ENCODE peak calls at places on chromosomes 1 and 21, in four cellular contexts. V is cardiac fibroblast, J is mesothelial cell of epicardium, G is adrenal gland. A is an unnamed sample.

GRCh38 chr1:5992814-5993552 is 758 bp upstream of the NPHP4 start:
- DNase-seq in V (no peak), G (no peak), J (no peak), A (no peak)

GRCh38 chr1:68782890-68783289 is 286.0 kb upstream of the DEPDC1 start:
- DNase-seq in J (no peak), G (no peak), V (no peak), A (no peak)

GRCh38 chr1:163320891-163321290 is 863 bp upstream of the NUF2 start:
- DNase-seq in V (peak), J (no peak), G (no peak), A (no peak)

GRCh38 chr21:39088831-39089380 is 94.3 kb downstream of the PSMG1 start:
- DNase-seq in G (no peak), J (no peak), V (peak), A (no peak)

GRCh38 chr1:207302618-207303408 is 18.7 kb upstream of the CD55 start:
- DNase-seq in G (no peak), J (no peak), V (peak), A (no peak)

GRCh38 chr1:206554201-206554600 is 46.9 kb downstream of the RASSF5 start:
- DNase-seq in J (no peak), G (no peak), V (no peak), A (no peak)

GRCh38 chr1:18139198-18139981 is 31.8 kb downstream of the IGSF21 start:
- DNase-seq in J (no peak), G (no peak), V (no peak), A (no peak)

GRCh38 chr1:905071-905749 is 18.5 kb upstream of the SAMD11 start:
- DNase-seq in V (peak), G (peak), J (peak), A (no peak)

GRCh38 chr21:27818847-27819246 is 852.0 kb upstream of the ADAMTS5 start:
- DNase-seq in J (no peak), G (no peak), V (peak), A (no peak)

GRCh38 chr1:246733706-246734105 is 9.5 kb downstream of the SCCPDH start:
- DNase-seq in G (no peak), V (no peak), J (no peak), A (no peak)

GRCh38 chr1:181525104-181525721 is 41.9 kb downstream of the CACNA1E start:
- DNase-seq in J (no peak), G (no peak), V (no peak), A (no peak)

GRCh38 chr1:115140442-115141144 is 51.3 kb upstream of the TSPAN2 start:
- DNase-seq in V (no peak), J (no peak), G (no peak), A (no peak)

GRCh38 chr1:28914228-28915035 is at the start of gene EPB41:
- DNase-seq in G (peak), V (peak), J (peak), A (peak)

GRCh38 chr1:109621402-109622101 is 1.9 kb downstream of the AMPD2 start:
- DNase-seq in J (no peak), V (no peak), G (no peak), A (no peak)

GRCh38 chr1:150234647-150235435 is 1.1 kb downstream of the ANP32E start:
- DNase-seq in G (peak), J (no peak), V (peak), A (no peak)

GRCh38 chr1:6178751-6179563 is 1.2 kb downstream of the CHD5 start:
- DNase-seq in V (no peak), J (no peak), G (no peak), A (no peak)

GRCh38 chr1:7002728-7003127 is 217.5 kb downstream of the CAMTA1 start:
- DNase-seq in G (no peak), V (no peak), J (no peak), A (no peak)

GRCh38 chr21:39655589-39655988 is 42.8 kb downstream of the B3GALT5 start:
- DNase-seq in J (no peak), V (no peak), G (no peak), A (no peak)

GRCh38 chr1:41592451-41593125 is 108.1 kb upstream of the EDN2 start:
- DNase-seq in V (no peak), J (no peak), G (no peak), A (no peak)

GRCh38 chr1:74344396-74344795 is 109.2 kb downstream of the TNNI3K start:
- DNase-seq in G (no peak), V (no peak), J (no peak), A (no peak)

GRCh38 chr1:155981266-155982088 is 3.1 kb upstream of the ARHGEF2 start:
- DNase-seq in J (no peak), G (no peak), V (peak), A (no peak)

GRCh38 chr1:31633117-31633516 is 11.6 kb downstream of the PEF1 start:
- DNase-seq in J (no peak), G (peak), V (no peak), A (no peak)

GRCh38 chr1:209416009-209416408 is 167.5 kb upstream of the CAMK1G start:
- DNase-seq in G (no peak), V (no peak), J (no peak), A (no peak)

GRCh38 chr1:19735419-19736127 is 64.1 kb downstream of the TMCO4 start:
- DNase-seq in V (peak), J (no peak), G (peak), A (no peak)

GRCh38 chr1:112904071-112904830 is 51.7 kb downstream of the SLC16A1 start:
- DNase-seq in J (no peak), G (no peak), V (peak), A (no peak)

GRCh38 chr1:221708987-221709386 is 32.9 kb downstream of the DUSP10 start:
- DNase-seq in J (no peak), G (no peak), V (peak), A (no peak)

GRCh38 chr1:143574891-143575520 is 396.8 kb downstream of the FAM72C start:
- DNase-seq in G (no peak), J (no peak), V (no peak), A (no peak)

GRCh38 chr1:5990913-5991783 is 1.1 kb downstream of the NPHP4 start:
- DNase-seq in V (peak), G (peak), J (no peak), A (no peak)

GRCh38 chr1:196467230-196467629 is 141.0 kb downstream of the KCNT2 start:
- DNase-seq in J (no peak), V (no peak), G (no peak), A (no peak)

GRCh38 chr1:168472244-168472643 is 71.6 kb downstream of the XCL2 start:
- DNase-seq in J (no peak), G (peak), V (no peak), A (no peak)

GRCh38 chr1:19656780-19657475 is 7.7 kb upstream of the HTR6 start:
- DNase-seq in V (no peak), G (no peak), J (no peak), A (no peak)

GRCh38 chr21:44492572-44493385 is 37.5 kb downstream of the LRRC3 start:
- DNase-seq in V (no peak), G (no peak), J (no peak), A (no peak)

GRCh38 chr1:1594602-1594981 is 5.3 kb downstream of the FNDC10 start:
- DNase-seq in V (no peak), J (no peak), G (no peak), A (no peak)

GRCh38 chr1:162676087-162676486 is 43.8 kb downstream of the DDR2 start:
- DNase-seq in V (peak), G (peak), J (no peak), A (no peak)

GRCh38 chr1:161006563-161006962 is 14.4 kb downstream of the F11R start:
- DNase-seq in J (no peak), V (no peak), G (no peak), A (no peak)

GRCh38 chr1:35660581-35661473 is 19.5 kb upstream of the PSMB2 start:
- DNase-seq in V (peak), J (peak), G (peak), A (no peak)

GRCh38 chr1:86082183-86082582 is 74.4 kb downstream of the COL24A1 start:
- DNase-seq in V (no peak), G (no peak), J (no peak), A (no peak)
- TF ChIP-seq CTCF in V (peak), G (no peak), J (peak), A (peak)

DNA sequence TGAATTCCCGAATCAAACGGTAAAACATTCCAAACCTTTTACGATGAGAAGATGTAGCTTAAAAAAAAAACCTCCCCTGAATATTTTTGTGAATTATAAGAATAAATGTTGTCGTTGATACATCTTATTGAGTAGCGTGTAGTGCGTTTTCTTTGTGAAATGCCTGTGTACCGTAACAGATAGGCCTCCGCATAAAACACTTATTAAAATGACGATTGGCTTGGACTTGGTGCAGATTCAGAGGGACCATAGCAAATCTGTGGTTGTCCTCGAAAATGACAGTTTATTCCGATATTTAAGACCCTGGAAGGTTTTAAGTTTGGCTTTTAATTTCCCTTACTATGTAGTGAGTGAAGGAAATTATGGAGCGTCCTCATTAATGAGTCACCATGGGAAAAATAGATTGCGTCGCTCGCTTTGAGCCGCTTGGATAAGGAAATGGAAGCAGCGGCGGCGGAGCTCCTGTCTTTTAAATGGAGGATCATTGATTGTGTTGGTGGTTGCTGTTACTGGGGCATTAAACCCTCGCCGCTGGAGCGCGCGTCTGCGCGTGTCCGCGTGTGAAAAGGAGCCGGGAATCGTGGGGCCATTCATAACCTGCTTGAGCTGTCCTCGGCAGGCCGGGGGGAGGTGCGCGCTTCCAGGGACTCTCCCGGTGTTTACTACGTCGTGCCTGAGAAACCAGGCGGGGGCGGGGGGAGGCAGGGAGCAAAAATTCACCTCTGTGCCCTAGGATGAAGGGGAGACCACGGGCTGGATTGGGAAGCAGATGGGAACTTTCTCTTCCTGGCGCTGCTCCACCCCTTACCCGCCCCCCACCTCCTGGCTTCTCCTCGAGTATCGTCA is 1.6 kb downstream of the SPEN start:
- DNase-seq in V (peak), J (peak), G (peak), A (no peak)
- TF ChIP-seq CTCF in V (no peak), J (no peak), G (no peak), A (no peak)

GRCh38 chr1:193753038-193753756 is 566.8 kb upstream of the B3GALT2 start:
- DNase-seq in G (no peak), V (no peak), J (no peak), A (no peak)

GRCh38 chr1:193749868-193750267 is 563.5 kb upstream of the B3GALT2 start:
- DNase-seq in G (no peak), V (no peak), J (no peak), A (no peak)

GRCh38 chr1:193755441-193755840 is 569.0 kb upstream of the B3GALT2 start:
- DNase-seq in J (no peak), V (no peak), G (no peak), A (no peak)

GRCh38 chr1:193754732-193755427 is 568.5 kb upstream of the B3GALT2 start:
- DNase-seq in G (no peak), J (no peak), V (peak), A (no peak)
- TF ChIP-seq CTCF in G (peak), J (no peak), V (peak), A (peak)

GRCh38 chr1:237608433-237608832 is 282.3 kb downstream of the ZP4 start:
- DNase-seq in G (no peak), V (no peak), J (no peak), A (no peak)
- TF ChIP-seq CTCF in G (no peak), V (no peak), J (no peak), A (no peak)

GRCh38 chr1:78718566-78718965 is 68.9 kb downstream of the IFI44 start:
- DNase-seq in G (no peak), V (no peak), J (no peak), A (no peak)

GRCh38 chr1:78722947-78723346 is 73.3 kb downstream of the IFI44 start:
- DNase-seq in V (peak), G (no peak), J (no peak), A (no peak)

GRCh38 chr1:78726686-78727085 is 77.1 kb downstream of the IFI44 start:
- DNase-seq in V (peak), G (no peak), J (no peak), A (no peak)

GRCh38 chr1:78721136-78721535 is 71.5 kb downstream of the IFI44 start:
- DNase-seq in G (no peak), V (no peak), J (no peak), A (no peak)

DNA sequence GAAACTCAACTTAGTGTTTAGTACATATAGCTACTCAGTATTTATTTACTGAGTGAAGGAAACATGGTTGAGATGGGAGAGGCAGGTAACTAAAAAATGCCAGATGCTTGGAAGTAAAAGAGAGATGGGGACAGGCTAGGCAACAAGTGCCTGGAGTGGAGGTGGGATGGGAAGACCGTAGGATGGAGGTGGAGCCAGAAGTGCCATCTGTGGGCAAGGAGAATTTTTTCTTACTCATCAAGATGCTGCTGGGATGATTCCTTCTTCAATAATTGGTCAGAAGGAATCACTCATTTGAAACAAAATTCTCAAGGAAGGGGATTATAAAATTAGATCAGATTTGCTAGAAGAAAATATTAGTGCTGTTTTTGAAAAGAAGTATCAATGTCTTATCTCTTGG is 72.9 kb downstream of the IFI44 start:
- DNase-seq in V (no peak), G (no peak), J (no peak), A (no peak)
- TF ChIP-seq CTCF in V (no peak), G (no peak), J (no peak), A (no peak)

DNA sequence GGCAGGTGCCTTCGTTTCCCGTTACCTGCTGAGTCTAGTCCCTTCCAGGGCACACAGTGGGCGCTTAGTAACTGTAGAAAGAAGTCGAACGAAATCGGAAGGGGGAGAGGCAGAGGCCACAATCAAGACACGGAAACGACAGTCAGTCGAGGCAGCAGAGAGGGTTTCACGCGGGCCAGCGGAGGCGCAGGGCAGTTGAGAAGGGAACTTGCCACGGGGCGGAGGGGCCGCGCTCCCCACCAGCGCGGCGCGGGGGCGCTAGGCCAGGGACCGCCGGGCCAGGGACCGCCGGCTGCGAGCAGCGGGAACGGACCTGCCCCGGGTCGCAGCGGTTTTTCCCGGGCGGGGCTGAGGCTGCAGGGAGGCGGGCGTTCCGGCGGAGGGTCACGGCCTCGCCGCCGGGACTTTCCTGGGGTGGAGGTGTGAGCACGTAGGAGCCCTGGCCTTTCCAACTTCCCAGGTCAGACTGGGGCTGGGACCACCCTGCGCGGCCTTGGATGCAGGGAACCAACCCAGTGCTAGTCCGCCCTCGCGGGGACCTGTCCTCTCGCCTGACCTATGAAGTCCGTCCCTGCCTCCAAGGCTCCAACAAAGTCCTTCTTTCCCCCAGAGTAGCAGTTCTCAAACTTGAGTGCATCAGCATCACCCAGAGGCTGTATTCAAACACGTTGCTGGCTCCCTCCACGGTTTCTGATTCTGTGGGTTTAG is 150.1 kb upstream of the FGGY start:
- DNase-seq in V (peak), J (no peak), G (peak), A (no peak)
- TF ChIP-seq CTCF in V (no peak), J (no peak), G (no peak), A (no peak)

A was measured in D721Med.